ENCODE peak calls at places on chromosome 22, in four cellular contexts. U, C, R and O are unnamed samples.

GRCh38 chr22:22703715-22704114 is 59.3 kb downstream of the GGTLC2 start:
- DNase-seq in U (no peak), C (peak; percentile 44), R (no peak), O (no peak)

GRCh38 chr22:50274311-50274710 is 4.1 kb upstream of the MAPK11 start:
- DNase-seq in U (no peak), C (no peak), R (peak; percentile 57), O (no peak)

GRCh38 chr22:49718396-49718795 is 109.3 kb downstream of the BRD1 start:
- DNase-seq in U (no peak), C (no peak), R (no peak), O (no peak)

GRCh38 chr22:27314276-27314807 is 487.2 kb downstream of the MN1 start:
- DNase-seq in U (no peak), C (no peak), R (no peak), O (no peak)

GRCh38 chr22:39980635-39981034 is 14.1 kb upstream of the FAM83F start:
- DNase-seq in U (no peak), C (no peak), R (no peak), O (no peak)

GRCh38 chr22:39454385-39454871 is 2.4 kb upstream of the MGAT3 start:
- DNase-seq in U (no peak), C (no peak), R (no peak), O (no peak)

GRCh38 chr22:17258015-17258827 is 39.0 kb upstream of the ADA2 start:
- DNase-seq in U (peak; percentile 65), C (no peak), R (peak; percentile 80), O (peak; percentile 53)

GRCh38 chr22:42316988-42317387 is 46.5 kb upstream of the TCF20 start:
- DNase-seq in U (peak; percentile 74), C (no peak), R (no peak), O (peak; percentile 68)

GRCh38 chr22:49186756-49187155 is 640.9 kb downstream of the BRD1 start:
- DNase-seq in U (no peak), C (no peak), R (no peak), O (no peak)

GRCh38 chr22:18078329-18079041 is 695 bp downstream of the PEX26 start:
- DNase-seq in U (peak; percentile 51), C (no peak), R (no peak), O (no peak)

GRCh38 chr22:33114570-33114969 is 56.4 kb upstream of the SYN3 start:
- DNase-seq in U (peak; percentile 15), C (no peak), R (no peak), O (no peak)

GRCh38 chr22:40247976-40248375 is 70.3 kb downstream of the TNRC6B start:
- DNase-seq in U (no peak), C (no peak), R (no peak), O (no peak)

GRCh38 chr22:39173787-39174497 is 21.5 kb upstream of the CBX7 start:
- DNase-seq in U (no peak), C (peak; percentile 51), R (no peak), O (no peak)

GRCh38 chr22:50737728-50738648 is at the start of gene ACR:
- DNase-seq in U (no peak), C (peak; percentile 21), R (no peak), O (no peak)

GRCh38 chr22:43470218-43470617 is 58.4 kb downstream of the MPPED1 start:
- DNase-seq in U (no peak), C (no peak), R (no peak), O (no peak)

GRCh38 chr22:19822301-19823117 is 32.2 kb downstream of the GNB1L start:
- DNase-seq in U (no peak), C (peak; percentile 35), R (no peak), O (no peak)

GRCh38 chr22:50255607-50256006 is 4.5 kb upstream of the HDAC10 start:
- DNase-seq in U (no peak), C (no peak), R (no peak), O (no peak)

GRCh38 chr22:25940479-25940878 is 198.5 kb downstream of the MYO18B start:
- DNase-seq in U (no peak), C (no peak), R (no peak), O (no peak)

GRCh38 chr22:32957093-32957835 is 100.9 kb downstream of the SYN3 start:
- DNase-seq in U (no peak), C (no peak), R (no peak), O (peak; percentile 54)

GRCh38 chr22:48693377-48694135 is 1134.1 kb downstream of the BRD1 start:
- DNase-seq in U (no peak), C (no peak), R (no peak), O (no peak)

GRCh38 chr22:31962392-31963113 is 18.2 kb downstream of the YWHAH start:
- DNase-seq in U (no peak), C (no peak), R (no peak), O (no peak)

GRCh38 chr22:39923689-39924088 is 22.8 kb downstream of the GRAP2 start:
- DNase-seq in U (no peak), C (no peak), R (no peak), O (no peak)

GRCh38 chr22:22410121-22410520 is 98.4 kb downstream of the ZNF280B start:
- DNase-seq in U (no peak), C (no peak), R (peak; percentile 70), O (no peak)

GRCh38 chr22:17472886-17473285 is 90.4 kb upstream of the SLC25A18 start:
- DNase-seq in U (no peak), C (no peak), R (no peak), O (no peak)

GRCh38 chr22:42889290-42889689 is 32.2 kb upstream of the ARFGAP3 start:
- DNase-seq in U (no peak), C (no peak), R (no peak), O (no peak)

GRCh38 chr22:50053861-50054260 is 4.2 kb downstream of the TTLL8 start:
- DNase-seq in U (no peak), C (no peak), R (no peak), O (no peak)

GRCh38 chr22:43078522-43078921 is 10.7 kb downstream of the TTLL1 start:
- DNase-seq in U (no peak), C (no peak), R (no peak), O (no peak)

GRCh38 chr22:35138521-35138920 is 72.6 kb downstream of the ISX start:
- DNase-seq in U (no peak), C (no peak), R (no peak), O (no peak)

GRCh38 chr22:26273011-26273675 is 103.9 kb downstream of the SEZ6L start:
- DNase-seq in U (no peak), C (no peak), R (no peak), O (no peak)

GRCh38 chr22:48894064-48894671 is 933.5 kb downstream of the BRD1 start:
- DNase-seq in U (no peak), C (no peak), R (no peak), O (no peak)

GRCh38 chr22:32329202-32329645 is 28.4 kb upstream of the RFPL3 start:
- DNase-seq in U (no peak), C (no peak), R (no peak), O (no peak)

GRCh38 chr22:39728236-39728860 is 157.8 kb downstream of the CACNA1I start:
- DNase-seq in U (no peak), C (peak; percentile 37), R (no peak), O (no peak)

GRCh38 chr22:46019351-46019750 is 42.4 kb upstream of the WNT7B start:
- DNase-seq in U (no peak), C (no peak), R (no peak), O (no peak)

GRCh38 chr22:42947211-42947990 is 67.5 kb downstream of the PACSIN2 start:
- DNase-seq in U (peak; percentile 68), C (no peak), R (peak; percentile 55), O (peak; percentile 52)

GRCh38 chr22:30266445-30267381 is at the start of gene OSM:
- DNase-seq in U (no peak), C (peak; percentile 85), R (no peak), O (no peak)
- H3K4me3 ChIP-seq in U (no peak within 1 kb of the TSS), C (peak within 1 kb of the TSS; percentile 26), R (peak within 1 kb of the TSS; percentile 16), O (no peak within 1 kb of the TSS)

GRCh38 chr22:24002272-24002671 is 3.0 kb downstream of the GSTT4 start:
- DNase-seq in U (no peak), C (no peak), R (no peak), O (no peak)
- H3K4me3 ChIP-seq in U (no peak overlapping the region), C (no peak overlapping the region), R (no peak overlapping the region), O (no peak overlapping the region)

GRCh38 chr22:36334838-36335603 is 52.7 kb downstream of the MYH9 start:
- DNase-seq in U (peak; percentile 76), C (no peak), R (no peak), O (peak; percentile 59)
- H3K4me3 ChIP-seq in U (no peak overlapping the region), C (no peak overlapping the region), R (peak overlapping the region; percentile 6), O (no peak overlapping the region)

GRCh38 chr22:36351921-36352774 is 35.6 kb downstream of the MYH9 start:
- DNase-seq in U (peak; percentile 72), C (peak; percentile 86), R (no peak), O (peak; percentile 60)
- H3K4me3 ChIP-seq in U (no peak overlapping the region), C (peak overlapping the region; percentile 30), R (peak overlapping the region; percentile 19), O (no peak overlapping the region)

DNA sequence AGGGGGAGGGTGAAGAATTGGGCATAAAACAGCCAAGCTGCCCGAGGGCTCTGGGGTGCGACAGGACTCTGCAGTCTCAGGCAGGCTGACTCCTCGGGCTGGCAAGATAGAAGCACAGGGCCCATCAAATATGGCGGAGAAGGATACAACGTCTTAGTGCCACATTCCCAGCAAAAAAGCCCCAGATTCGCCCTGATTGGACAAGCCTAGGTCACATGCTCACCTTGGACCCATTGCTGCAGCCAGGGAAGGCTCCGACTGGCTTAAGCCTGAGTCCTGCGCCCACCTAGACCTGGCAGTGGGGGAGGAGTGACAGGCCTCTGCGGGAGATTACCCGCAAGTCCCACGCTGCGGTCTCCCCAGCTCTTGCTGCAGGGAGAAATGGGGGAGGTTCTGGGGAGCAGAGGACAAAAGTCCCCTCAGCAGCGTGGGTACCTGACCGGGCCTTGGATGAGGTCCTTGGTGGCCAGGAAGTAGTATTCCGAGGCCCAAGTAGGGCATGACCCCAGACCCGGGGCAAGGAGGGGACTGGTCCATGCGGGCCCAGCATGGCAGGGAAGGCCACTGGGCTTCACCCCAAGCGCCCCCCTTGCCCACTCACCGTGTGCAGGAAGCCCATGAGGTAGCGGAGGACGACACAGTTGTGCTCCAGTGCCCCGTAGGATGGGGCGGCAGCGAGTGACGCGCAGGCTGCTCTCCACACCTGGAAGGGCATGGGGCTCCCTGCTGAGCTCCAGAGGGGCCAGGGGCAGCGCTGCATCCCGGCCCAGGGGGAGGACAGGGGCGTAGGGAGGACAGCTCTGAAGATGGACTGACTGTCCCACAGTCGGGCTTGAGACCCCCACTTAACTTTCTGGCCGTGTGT is 113.0 kb downstream of the ARHGAP8 start:
- DNase-seq in U (no peak), C (no peak), R (no peak), O (no peak)
- H3K4me3 ChIP-seq in U (no peak overlapping the region), C (no peak overlapping the region), R (no peak overlapping the region), O (no peak overlapping the region)

GRCh38 chr22:36330127-36330526 is 57.6 kb downstream of the MYH9 start:
- DNase-seq in U (no peak), C (no peak), R (no peak), O (no peak)
- H3K4me3 ChIP-seq in U (no peak overlapping the region), C (no peak overlapping the region), R (peak overlapping the region; percentile 23), O (no peak overlapping the region)

GRCh38 chr22:47601666-47602065 is 839.2 kb downstream of the TBC1D22A start:
- DNase-seq in U (no peak), C (no peak), R (no peak), O (no peak)

GRCh38 chr22:47600281-47600680 is 837.8 kb downstream of the TBC1D22A start:
- DNase-seq in U (no peak), C (no peak), R (no peak), O (no peak)

GRCh38 chr22:47599753-47600152 is 837.3 kb downstream of the TBC1D22A start:
- DNase-seq in U (no peak), C (no peak), R (no peak), O (no peak)

GRCh38 chr22:47602732-47603131 is 840.3 kb downstream of the TBC1D22A start:
- DNase-seq in U (no peak), C (no peak), R (no peak), O (no peak)

GRCh38 chr22:47600791-47601400 is 838.4 kb downstream of the TBC1D22A start:
- DNase-seq in U (no peak), C (no peak), R (no peak), O (no peak)
- H3K4me3 ChIP-seq in U (no peak overlapping the region), C (no peak overlapping the region), R (no peak overlapping the region), O (no peak overlapping the region)